ENCODE peak calls at places on chromosomes 5 and 9, in five cellular contexts. E, J, K, L and F are unnamed samples.

GRCh38 chr5:1040571-1040970 is 32.0 kb downstream of the NKD2 start:
- DNase-seq in E (no peak), J (no peak), K (no peak), L (no peak), F (no peak)

GRCh38 chr9:20340161-20340861 is 282.0 kb downstream of the MLLT3 start:
- DNase-seq in E (no peak), J (no peak), K (no peak), L (no peak), F (no peak)

GRCh38 chr9:79570449-79571308 is 1.1 kb upstream of the TLE4 start:
- DNase-seq in E (peak; percentile 23), J (peak; percentile 38), K (peak; percentile 36), L (peak; percentile 63), F (no peak)

GRCh38 chr5:132013711-132014110 is 2.3 kb upstream of the ACSL6 start:
- DNase-seq in E (peak; percentile 40), J (no peak), K (no peak), L (no peak), F (no peak)

GRCh38 chr5:104016650-104017049 is 454.1 kb upstream of the NUDT12 start:
- DNase-seq in E (peak; percentile 25), J (peak; percentile 15), K (no peak), L (peak; percentile 72), F (peak; percentile 26)

GRCh38 chr9:2663886-2664674 is 42.5 kb downstream of the VLDLR start:
- DNase-seq in E (no peak), J (no peak), K (no peak), L (no peak), F (no peak)

GRCh38 chr5:89929834-89930233 is 479.7 kb downstream of the CETN3 start:
- DNase-seq in E (no peak), J (no peak), K (no peak), L (no peak), F (peak; percentile 12)

GRCh38 chr9:104860280-104860679 is 67.7 kb downstream of the ABCA1 start:
- DNase-seq in E (no peak), J (no peak), K (no peak), L (peak; percentile 11), F (no peak)

GRCh38 chr5:88883566-88884434 is 816 bp upstream of the MEF2C start:
- DNase-seq in E (peak; percentile 47), J (peak; percentile 76), K (peak; percentile 34), L (peak; percentile 79), F (peak; percentile 60)

GRCh38 chr5:115857621-115858349 is 16.1 kb downstream of the AP3S1 start:
- DNase-seq in E (peak; percentile 61), J (peak; percentile 72), K (no peak), L (peak; percentile 35), F (no peak)

GRCh38 chr5:143085319-143085917 is 315.2 kb downstream of the ARHGAP26 start:
- DNase-seq in E (no peak), J (no peak), K (no peak), L (no peak), F (no peak)

GRCh38 chr5:99104538-99105132 is 175.8 kb upstream of the CHD1 start:
- DNase-seq in E (peak; percentile 4), J (no peak), K (no peak), L (peak; percentile 30), F (peak; percentile 4)

GRCh38 chr5:139668064-139668880 is 20.1 kb downstream of the CXXC5 start:
- DNase-seq in E (peak; percentile 73), J (no peak), K (peak; percentile 49), L (no peak), F (no peak)

GRCh38 chr5:151708126-151708525 is 21.4 kb upstream of the SPARC start:
- DNase-seq in E (no peak), J (no peak), K (no peak), L (no peak), F (no peak)

GRCh38 chr5:119453045-119453383 is 717 bp downstream of the HSD17B4 start:
- DNase-seq in E (no peak), J (peak; percentile 12), K (peak; percentile 56), L (peak; percentile 38), F (no peak)

GRCh38 chr9:19424176-19424779 is 15.5 kb downstream of the ACER2 start:
- DNase-seq in E (no peak), J (no peak), K (no peak), L (no peak), F (no peak)

GRCh38 chr5:60585618-60586017 is 114.3 kb downstream of the DEPDC1B start:
- DNase-seq in E (no peak), J (no peak), K (no peak), L (no peak), F (no peak)

GRCh38 chr9:95645992-95646391 is 129.2 kb upstream of the PTCH1 start:
- DNase-seq in E (no peak), J (peak; percentile 16), K (no peak), L (no peak), F (no peak)

GRCh38 chr9:127293767-127294166 is 29.2 kb downstream of the GARNL3 start:
- DNase-seq in E (no peak), J (no peak), K (no peak), L (no peak), F (no peak)

GRCh38 chr9:127292415-127292814 is 27.8 kb downstream of the GARNL3 start:
- DNase-seq in E (no peak), J (no peak), K (no peak), L (no peak), F (no peak)

GRCh38 chr9:127291379-127291778 is 26.8 kb downstream of the GARNL3 start:
- DNase-seq in E (no peak), J (no peak), K (no peak), L (no peak), F (no peak)

GRCh38 chr9:127293314-127293713 is 28.7 kb downstream of the GARNL3 start:
- DNase-seq in E (no peak), J (no peak), K (no peak), L (no peak), F (no peak)

GRCh38 chr9:127290666-127291065 is 26.1 kb downstream of the GARNL3 start:
- DNase-seq in E (no peak), J (no peak), K (no peak), L (no peak), F (no peak)
- H3K4me3 ChIP-seq in E (no peak overlapping the region), J (no peak overlapping the region), K (no peak overlapping the region), L (no peak overlapping the region), F (no peak overlapping the region)

GRCh38 chr5:134877159-134877558 is 3.0 kb downstream of the TXNDC15 start:
- DNase-seq in E (no peak), J (no peak), K (no peak), L (no peak), F (no peak)
- H3K4me3 ChIP-seq in E (no peak overlapping the region), J (no peak overlapping the region), K (no peak overlapping the region), L (no peak overlapping the region), F (no peak overlapping the region)

DNA sequence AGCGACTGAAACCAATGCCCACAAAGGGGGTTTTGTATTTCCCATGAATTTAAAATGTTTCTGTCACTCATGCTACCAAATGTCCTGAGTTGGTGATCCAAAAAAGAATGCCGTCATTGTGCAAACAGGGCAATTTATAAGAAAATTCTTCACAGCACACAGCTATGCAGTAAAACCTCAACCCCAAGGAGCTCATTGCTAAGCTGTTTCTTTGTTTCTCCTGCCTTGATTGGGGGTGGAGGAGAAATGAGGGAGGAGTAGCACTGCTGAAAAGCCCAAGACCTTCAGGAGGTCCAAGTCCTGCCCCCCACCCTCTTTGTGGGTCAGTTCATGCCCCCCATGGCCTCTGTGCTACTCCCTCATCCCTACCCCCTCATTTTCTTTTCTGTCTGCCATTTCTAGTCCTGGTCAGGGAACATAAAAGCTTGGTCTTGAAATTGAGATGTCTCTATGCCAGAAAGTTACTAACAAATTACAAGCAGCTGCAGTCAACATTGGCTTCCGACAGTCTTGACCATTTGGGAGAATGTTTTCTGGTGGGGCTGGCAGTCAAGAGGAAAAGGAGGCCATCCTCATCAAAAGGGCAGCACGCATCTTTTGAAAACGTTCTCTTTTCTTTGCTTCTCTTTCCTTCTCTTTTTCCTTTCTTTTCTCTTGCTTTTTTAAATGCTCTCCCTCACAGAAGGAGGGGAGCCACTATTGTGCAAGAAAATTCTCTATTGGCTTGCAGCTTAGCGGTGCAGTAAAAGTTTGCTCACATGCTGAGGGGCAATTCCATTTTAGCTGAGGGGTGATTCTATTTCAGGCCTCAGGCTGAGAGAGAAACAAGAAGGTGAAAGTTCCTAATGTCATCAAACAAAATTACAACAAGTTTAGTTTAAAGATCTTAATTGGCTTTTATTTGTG is 133.4 kb downstream of the GCNT1 start:
- DNase-seq in E (no peak), J (peak; percentile 6), K (no peak), L (no peak), F (no peak)
- H3K4me3 ChIP-seq in E (no peak overlapping the region), J (no peak overlapping the region), K (no peak overlapping the region), L (no peak overlapping the region), F (no peak overlapping the region)

GRCh38 chr5:67374378-67374777 is 177.8 kb upstream of the CD180 start:
- DNase-seq in E (no peak), J (no peak), K (no peak), L (no peak), F (no peak)
- H3K4me3 ChIP-seq in E (no peak overlapping the region), J (no peak overlapping the region), K (no peak overlapping the region), L (no peak overlapping the region), F (no peak overlapping the region)

DNA sequence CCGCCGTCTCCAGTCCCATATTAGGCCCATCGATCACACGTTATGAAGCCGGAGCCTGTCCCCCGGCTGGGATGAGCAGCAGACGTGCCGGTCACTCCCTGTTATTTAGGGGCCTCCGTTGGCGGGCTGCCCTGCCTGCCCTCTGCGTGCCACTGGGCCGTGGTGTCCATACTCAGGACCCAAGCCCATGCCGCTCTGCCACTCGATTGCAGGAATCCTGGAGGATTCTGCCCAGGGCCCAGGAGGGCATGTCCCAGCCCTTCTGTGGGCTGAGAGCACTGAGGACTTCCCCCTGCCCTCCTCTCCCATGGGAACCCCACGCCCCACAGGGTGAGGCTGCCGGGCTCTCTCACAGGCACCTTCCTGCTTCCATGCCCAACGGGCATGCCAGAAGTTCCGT is 19.6 kb upstream of the LAMC3 start:
- DNase-seq in E (no peak), J (no peak), K (no peak), L (no peak), F (no peak)
- H3K4me3 ChIP-seq in E (no peak overlapping the region), J (no peak overlapping the region), K (no peak overlapping the region), L (no peak overlapping the region), F (no peak overlapping the region)

GRCh38 chr5:173239233-173239593 is 4.2 kb upstream of the NKX2-5 start:
- DNase-seq in E (no peak), J (no peak), K (no peak), L (no peak), F (no peak)
- H3K4me3 ChIP-seq in E (no peak overlapping the region), J (no peak overlapping the region), K (no peak overlapping the region), L (no peak overlapping the region), F (no peak overlapping the region)

GRCh38 chr9:99221623-99222415 is at the start of the genes ALG2 and SEC61B:
- DNase-seq in E (peak; percentile 91), J (peak; percentile 95), K (peak; percentile 94), L (peak; percentile 96), F (peak; percentile 94)
- H3K4me3 ChIP-seq in E (peak within 1 kb of the TSS; percentile 98), J (peak within 1 kb of the TSS; percentile 95), K (peak within 1 kb of the TSS; percentile 97), L (peak within 1 kb of the TSS; percentile 92), F (peak within 1 kb of the TSS; percentile 94)

GRCh38 chr9:29214162-29214520 is 1640.9 kb upstream of the C9orf72 start:
- DNase-seq in E (peak; percentile 81), J (no peak), K (peak; percentile 27), L (no peak), F (no peak)
- H3K4me3 ChIP-seq in E (peak overlapping the region; percentile 66), J (peak overlapping the region; percentile 60), K (peak overlapping the region; percentile 46), L (no peak overlapping the region), F (peak overlapping the region; percentile 48)

GRCh38 chr9:112872019-112872418 is 18.7 kb downstream of the SLC46A2 start:
- DNase-seq in E (no peak), J (no peak), K (no peak), L (no peak), F (no peak)
- H3K4me3 ChIP-seq in E (no peak overlapping the region), J (no peak overlapping the region), K (no peak overlapping the region), L (no peak overlapping the region), F (no peak overlapping the region)